ENCODE peak calls at places on chromosomes 6 and 20, in four cellular contexts. One of them, this sample, is unnamed.

GRCh38 chr20:14189794-14190402 is 147.5 kb downstream of the FLRT3 start:
- DNase-seq in activated B cell treated with CpG ODN at 0.5 μM for 24 hours: no peak
- DNase-seq in progenitor cell of endocrine pancreas: no peak
- DNase-seq in nephron progenitor cell: no peak
- DNase-seq in this sample: no peak

GRCh38 chr20:52845044-52845443 is 127.1 kb upstream of the TSHZ2 start:
- DNase-seq in progenitor cell of endocrine pancreas: no peak
- DNase-seq in nephron progenitor cell: no peak
- DNase-seq in activated B cell treated with CpG ODN at 0.5 μM for 24 hours: no peak
- DNase-seq in this sample: no peak

GRCh38 chr20:17654649-17655285 is 27.3 kb downstream of the RRBP1 start:
- DNase-seq in nephron progenitor cell: peak; percentile 77
- DNase-seq in activated B cell treated with CpG ODN at 0.5 μM for 24 hours: no peak
- DNase-seq in progenitor cell of endocrine pancreas: peak; percentile 39
- DNase-seq in this sample: no peak

GRCh38 chr6:108565091-108565766 is 4.5 kb downstream of the FOXO3 start:
- DNase-seq in nephron progenitor cell: no peak
- DNase-seq in progenitor cell of endocrine pancreas: no peak
- DNase-seq in activated B cell treated with CpG ODN at 0.5 μM for 24 hours: no peak
- DNase-seq in this sample: peak; percentile 85

GRCh38 chr20:51800132-51800721 is 2.1 kb downstream of the SALL4 start:
- DNase-seq in activated B cell treated with CpG ODN at 0.5 μM for 24 hours: peak; percentile 40
- DNase-seq in progenitor cell of endocrine pancreas: peak; percentile 99
- DNase-seq in nephron progenitor cell: peak; percentile 98
- DNase-seq in this sample: peak; percentile 66

GRCh38 chr6:83273596-83273995 is 80.4 kb downstream of the RWDD2A start:
- DNase-seq in nephron progenitor cell: no peak
- DNase-seq in progenitor cell of endocrine pancreas: no peak
- DNase-seq in activated B cell treated with CpG ODN at 0.5 μM for 24 hours: no peak
- DNase-seq in this sample: no peak

GRCh38 chr6:2467929-2468600 is 222.7 kb upstream of the GMDS start:
- DNase-seq in progenitor cell of endocrine pancreas: no peak
- DNase-seq in nephron progenitor cell: no peak
- DNase-seq in activated B cell treated with CpG ODN at 0.5 μM for 24 hours: no peak
- DNase-seq in this sample: no peak

GRCh38 chr20:4344660-4345059 is 329.3 kb upstream of the RNF24 start:
- DNase-seq in nephron progenitor cell: no peak
- DNase-seq in activated B cell treated with CpG ODN at 0.5 μM for 24 hours: no peak
- DNase-seq in progenitor cell of endocrine pancreas: no peak
- DNase-seq in this sample: no peak

GRCh38 chr6:150006961-150007464 is 18.3 kb downstream of the RAET1L start:
- DNase-seq in nephron progenitor cell: peak; percentile 45
- DNase-seq in progenitor cell of endocrine pancreas: no peak
- DNase-seq in activated B cell treated with CpG ODN at 0.5 μM for 24 hours: no peak
- DNase-seq in this sample: peak; percentile 35

GRCh38 chr20:3901028-3901746 is 12.0 kb downstream of the PANK2 start:
- DNase-seq in progenitor cell of endocrine pancreas: no peak
- DNase-seq in activated B cell treated with CpG ODN at 0.5 μM for 24 hours: no peak
- DNase-seq in nephron progenitor cell: no peak
- DNase-seq in this sample: no peak

GRCh38 chr6:151209071-151209831 is 30.5 kb upstream of the AKAP12 start:
- DNase-seq in activated B cell treated with CpG ODN at 0.5 μM for 24 hours: no peak
- DNase-seq in nephron progenitor cell: no peak
- DNase-seq in progenitor cell of endocrine pancreas: no peak
- DNase-seq in this sample: no peak

GRCh38 chr6:30678964-30679726 is 6.3 kb upstream of the DHX16 start:
- DNase-seq in nephron progenitor cell: peak; percentile 91
- DNase-seq in activated B cell treated with CpG ODN at 0.5 μM for 24 hours: peak; percentile 94
- DNase-seq in progenitor cell of endocrine pancreas: peak; percentile 84
- DNase-seq in this sample: peak; percentile 91

GRCh38 chr6:166351715-166352285 is 9.5 kb upstream of the SFT2D1 start:
- DNase-seq in nephron progenitor cell: no peak
- DNase-seq in activated B cell treated with CpG ODN at 0.5 μM for 24 hours: no peak
- DNase-seq in progenitor cell of endocrine pancreas: no peak
- DNase-seq in this sample: no peak

GRCh38 chr20:371755-372542 is 8.6 kb upstream of the TRIB3 start:
- DNase-seq in progenitor cell of endocrine pancreas: no peak
- DNase-seq in nephron progenitor cell: no peak
- DNase-seq in activated B cell treated with CpG ODN at 0.5 μM for 24 hours: no peak
- DNase-seq in this sample: no peak

GRCh38 chr20:32445539-32446273 is 87.6 kb downstream of the ASXL1 start:
- DNase-seq in nephron progenitor cell: no peak
- DNase-seq in progenitor cell of endocrine pancreas: no peak
- DNase-seq in activated B cell treated with CpG ODN at 0.5 μM for 24 hours: no peak
- DNase-seq in this sample: no peak

GRCh38 chr20:32443386-32443974 is 85.3 kb downstream of the ASXL1 start:
- DNase-seq in nephron progenitor cell: no peak
- DNase-seq in progenitor cell of endocrine pancreas: no peak
- DNase-seq in activated B cell treated with CpG ODN at 0.5 μM for 24 hours: no peak
- DNase-seq in this sample: no peak

GRCh38 chr20:32442630-32443029 is 84.5 kb downstream of the ASXL1 start:
- DNase-seq in progenitor cell of endocrine pancreas: no peak
- DNase-seq in activated B cell treated with CpG ODN at 0.5 μM for 24 hours: no peak
- DNase-seq in nephron progenitor cell: no peak
- DNase-seq in this sample: no peak

GRCh38 chr20:32446301-32447100 is 88.4 kb downstream of the ASXL1 start:
- DNase-seq in activated B cell treated with CpG ODN at 0.5 μM for 24 hours: no peak
- DNase-seq in nephron progenitor cell: no peak
- DNase-seq in progenitor cell of endocrine pancreas: no peak
- DNase-seq in this sample: no peak

GRCh38 chr20:32444474-32445220 is 86.5 kb downstream of the ASXL1 start:
- DNase-seq in activated B cell treated with CpG ODN at 0.5 μM for 24 hours: no peak
- DNase-seq in progenitor cell of endocrine pancreas: no peak
- DNase-seq in nephron progenitor cell: no peak
- DNase-seq in this sample: no peak
- TF ChIP-seq CTCF in activated B cell treated with CpG ODN at 0.5 μM for 24 hours: no peak
- TF ChIP-seq CTCF in progenitor cell of endocrine pancreas: no peak
- TF ChIP-seq CTCF in nephron progenitor cell: no peak
- TF ChIP-seq CTCF in this sample: no peak

GRCh38 chr20:25249198-25249931 is 1.5 kb downstream of the PYGB start:
- DNase-seq in activated B cell treated with CpG ODN at 0.5 μM for 24 hours: no peak
- DNase-seq in progenitor cell of endocrine pancreas: no peak
- DNase-seq in nephron progenitor cell: no peak
- DNase-seq in this sample: no peak
- TF ChIP-seq CTCF in activated B cell treated with CpG ODN at 0.5 μM for 24 hours: no peak
- TF ChIP-seq CTCF in progenitor cell of endocrine pancreas: no peak
- TF ChIP-seq CTCF in nephron progenitor cell: no peak
- TF ChIP-seq CTCF in this sample: no peak

GRCh38 chr20:62269871-62270270 is 31.6 kb downstream of the OSBPL2 start:
- DNase-seq in nephron progenitor cell: no peak
- DNase-seq in activated B cell treated with CpG ODN at 0.5 μM for 24 hours: no peak
- DNase-seq in progenitor cell of endocrine pancreas: no peak
- DNase-seq in this sample: no peak
- TF ChIP-seq CTCF in nephron progenitor cell: no peak
- TF ChIP-seq CTCF in activated B cell treated with CpG ODN at 0.5 μM for 24 hours: no peak
- TF ChIP-seq CTCF in progenitor cell of endocrine pancreas: no peak
- TF ChIP-seq CTCF in this sample: no peak

GRCh38 chr6:128277379-128277778 is 243.0 kb downstream of the PTPRK start:
- DNase-seq in nephron progenitor cell: no peak
- DNase-seq in progenitor cell of endocrine pancreas: no peak
- DNase-seq in activated B cell treated with CpG ODN at 0.5 μM for 24 hours: no peak
- DNase-seq in this sample: no peak

GRCh38 chr6:128282956-128283355 is 237.4 kb downstream of the PTPRK start:
- DNase-seq in nephron progenitor cell: no peak
- DNase-seq in activated B cell treated with CpG ODN at 0.5 μM for 24 hours: no peak
- DNase-seq in progenitor cell of endocrine pancreas: no peak
- DNase-seq in this sample: no peak

GRCh38 chr6:128278876-128279275 is 241.5 kb downstream of the PTPRK start:
- DNase-seq in nephron progenitor cell: peak; percentile 3
- DNase-seq in activated B cell treated with CpG ODN at 0.5 μM for 24 hours: no peak
- DNase-seq in progenitor cell of endocrine pancreas: no peak
- DNase-seq in this sample: no peak

GRCh38 chr6:128280960-128281359 is 239.4 kb downstream of the PTPRK start:
- DNase-seq in progenitor cell of endocrine pancreas: peak; percentile 9
- DNase-seq in activated B cell treated with CpG ODN at 0.5 μM for 24 hours: no peak
- DNase-seq in nephron progenitor cell: peak; percentile 42
- DNase-seq in this sample: no peak

GRCh38 chr6:128280066-128280465 is 240.3 kb downstream of the PTPRK start:
- DNase-seq in activated B cell treated with CpG ODN at 0.5 μM for 24 hours: no peak
- DNase-seq in progenitor cell of endocrine pancreas: no peak
- DNase-seq in nephron progenitor cell: no peak
- DNase-seq in this sample: no peak
- TF ChIP-seq CTCF in activated B cell treated with CpG ODN at 0.5 μM for 24 hours: no peak
- TF ChIP-seq CTCF in progenitor cell of endocrine pancreas: no peak
- TF ChIP-seq CTCF in nephron progenitor cell: no peak
- TF ChIP-seq CTCF in this sample: no peak

DNA sequence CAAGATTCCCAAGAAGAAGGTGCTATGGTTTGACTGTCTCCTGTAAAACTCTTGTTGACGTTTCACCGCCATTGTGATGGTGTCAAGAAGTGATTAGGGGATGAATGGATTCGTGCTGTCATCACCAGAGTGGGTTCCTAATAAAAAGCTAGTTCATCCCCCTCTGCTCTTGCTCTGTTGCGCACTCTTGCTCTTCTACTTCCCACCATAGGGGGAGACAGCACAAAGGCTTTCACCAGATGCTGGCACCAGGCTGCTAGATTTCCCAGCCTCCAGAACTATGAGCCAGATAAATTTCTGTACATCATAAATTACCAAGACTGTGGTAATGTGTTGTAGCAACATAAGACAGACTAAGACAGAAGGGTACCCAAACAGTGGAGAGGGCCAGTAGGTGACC is 21.6 kb upstream of the CCDC28A start:
- DNase-seq in nephron progenitor cell: no peak
- DNase-seq in progenitor cell of endocrine pancreas: no peak
- DNase-seq in activated B cell treated with CpG ODN at 0.5 μM for 24 hours: no peak
- DNase-seq in this sample: no peak
- TF ChIP-seq CTCF in nephron progenitor cell: peak; percentile 25
- TF ChIP-seq CTCF in progenitor cell of endocrine pancreas: peak; percentile 46
- TF ChIP-seq CTCF in activated B cell treated with CpG ODN at 0.5 μM for 24 hours: no peak
- TF ChIP-seq CTCF in this sample: peak; percentile 4

GRCh38 chr6:35048031-35048613 is 93.0 kb downstream of the TCP11 start:
- DNase-seq in nephron progenitor cell: no peak
- DNase-seq in progenitor cell of endocrine pancreas: no peak
- DNase-seq in activated B cell treated with CpG ODN at 0.5 μM for 24 hours: no peak
- DNase-seq in this sample: no peak

GRCh38 chr6:35048631-35049083 is 92.5 kb downstream of the TCP11 start:
- DNase-seq in progenitor cell of endocrine pancreas: no peak
- DNase-seq in activated B cell treated with CpG ODN at 0.5 μM for 24 hours: no peak
- DNase-seq in nephron progenitor cell: peak; percentile 20
- DNase-seq in this sample: peak; percentile 34

GRCh38 chr6:35046862-35047261 is 94.3 kb downstream of the TCP11 start:
- DNase-seq in activated B cell treated with CpG ODN at 0.5 μM for 24 hours: no peak
- DNase-seq in progenitor cell of endocrine pancreas: no peak
- DNase-seq in nephron progenitor cell: no peak
- DNase-seq in this sample: no peak

GRCh38 chr6:35046098-35046497 is 95.0 kb downstream of the TCP11 start:
- DNase-seq in nephron progenitor cell: no peak
- DNase-seq in activated B cell treated with CpG ODN at 0.5 μM for 24 hours: no peak
- DNase-seq in progenitor cell of endocrine pancreas: no peak
- DNase-seq in this sample: no peak

DNA sequence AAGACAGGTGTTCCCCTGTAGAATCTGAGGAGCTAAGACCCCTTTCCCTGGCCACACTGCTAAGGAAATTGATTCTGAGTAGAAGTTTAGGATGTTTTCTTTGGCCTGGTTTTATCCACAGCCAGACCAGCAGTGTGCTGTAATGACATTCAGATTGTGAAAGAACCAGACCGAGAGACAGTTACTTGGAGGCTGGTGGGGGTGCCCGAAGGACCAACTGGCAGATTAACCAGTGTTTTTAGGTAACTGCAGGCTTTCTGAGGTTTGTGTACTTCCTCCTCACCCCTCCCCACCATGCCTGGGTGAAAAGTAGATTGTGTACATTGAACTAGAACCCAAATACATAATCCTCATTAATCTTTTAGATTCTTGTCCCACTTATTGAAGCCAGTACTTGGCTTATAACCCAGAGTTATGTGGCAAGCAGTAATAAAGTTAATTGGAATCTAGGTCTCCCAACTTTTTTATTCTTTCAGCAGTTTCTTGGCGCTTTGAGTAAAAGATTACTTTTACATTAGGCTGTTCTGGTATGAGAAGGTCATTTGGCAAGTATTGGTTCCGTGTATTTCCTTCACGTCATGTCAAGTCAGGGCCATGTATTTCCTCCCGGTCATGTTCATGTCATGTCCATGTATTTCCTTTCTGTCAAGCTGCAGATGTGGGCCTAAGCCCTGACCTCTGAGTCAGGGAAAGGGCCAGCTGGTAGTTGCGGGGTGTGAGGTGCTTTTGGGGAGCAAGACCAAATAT is 93.7 kb downstream of the TCP11 start:
- DNase-seq in activated B cell treated with CpG ODN at 0.5 μM for 24 hours: no peak
- DNase-seq in progenitor cell of endocrine pancreas: no peak
- DNase-seq in nephron progenitor cell: no peak
- DNase-seq in this sample: no peak
- TF ChIP-seq CTCF in activated B cell treated with CpG ODN at 0.5 μM for 24 hours: no peak
- TF ChIP-seq CTCF in progenitor cell of endocrine pancreas: no peak
- TF ChIP-seq CTCF in nephron progenitor cell: no peak
- TF ChIP-seq CTCF in this sample: no peak

GRCh38 chr6:33984466-33985332 is 161.2 kb downstream of the GRM4 start:
- DNase-seq in activated B cell treated with CpG ODN at 0.5 μM for 24 hours: no peak
- DNase-seq in nephron progenitor cell: no peak
- DNase-seq in progenitor cell of endocrine pancreas: no peak
- DNase-seq in this sample: no peak
- TF ChIP-seq CTCF in activated B cell treated with CpG ODN at 0.5 μM for 24 hours: no peak
- TF ChIP-seq CTCF in nephron progenitor cell: no peak
- TF ChIP-seq CTCF in progenitor cell of endocrine pancreas: no peak
- TF ChIP-seq CTCF in this sample: no peak

GRCh38 chr6:88919032-88919431 is 44.4 kb downstream of the RNGTT start:
- DNase-seq in nephron progenitor cell: no peak
- DNase-seq in activated B cell treated with CpG ODN at 0.5 μM for 24 hours: no peak
- DNase-seq in progenitor cell of endocrine pancreas: no peak
- DNase-seq in this sample: no peak
- TF ChIP-seq CTCF in nephron progenitor cell: no peak
- TF ChIP-seq CTCF in activated B cell treated with CpG ODN at 0.5 μM for 24 hours: no peak
- TF ChIP-seq CTCF in progenitor cell of endocrine pancreas: peak; percentile 26
- TF ChIP-seq CTCF in this sample: no peak